ENCODE peak calls at places on chromosomes 7 and 10, in five cellular contexts. M, R, G, P and T are unnamed samples.

GRCh38 chr10:132659206-132660091 is 121.9 kb downstream of the INPP5A start:
- DNase-seq in G (no peak), R (no peak), P (no peak), M (no peak), T (no peak)

GRCh38 chr7:34158754-34159153 is 253.4 kb downstream of the BMPER start:
- DNase-seq in M (no peak), G (no peak), P (no peak), R (no peak), T (no peak)

GRCh38 chr10:121516483-121516882 is 81.8 kb downstream of the FGFR2 start:
- DNase-seq in P (no peak), R (no peak), G (no peak), M (no peak), T (peak)

GRCh38 chr7:33500590-33500989 is 371.2 kb downstream of the BBS9 start:
- DNase-seq in P (no peak), G (no peak), R (no peak), M (no peak), T (no peak)

GRCh38 chr7:70893985-70894722 is 237.8 kb upstream of the GALNT17 start:
- DNase-seq in R (no peak), P (no peak), G (no peak), M (no peak), T (no peak)

GRCh38 chr10:110118891-110119621 is 88.3 kb upstream of the MXI1 start:
- DNase-seq in R (no peak), M (no peak), P (no peak), G (no peak), T (no peak)

GRCh38 chr7:23277359-23277989 is 21.7 kb upstream of the MALSU1 start:
- DNase-seq in R (peak), P (peak), M (no peak), G (no peak), T (peak)

GRCh38 chr7:128917061-128917460 is 6.6 kb upstream of the KCP start:
- DNase-seq in P (no peak), G (no peak), R (peak), M (no peak), T (no peak)

GRCh38 chr10:50600286-50600685 is 23.5 kb downstream of the SGMS1 start:
- DNase-seq in M (no peak), P (peak), G (no peak), R (no peak), T (no peak)

GRCh38 chr7:1864126-1864940 is 194.3 kb downstream of the ELFN1 start:
- DNase-seq in G (no peak), R (no peak), P (no peak), M (no peak), T (no peak)

GRCh38 chr7:123769371-123769770 is 20.6 kb upstream of the WASL start:
- DNase-seq in R (no peak), P (no peak), G (no peak), M (no peak), T (no peak)

GRCh38 chr7:99752354-99752753 is 17.4 kb upstream of the CYP3A7 start:
- DNase-seq in P (peak), G (no peak), M (no peak), R (no peak), T (no peak)

GRCh38 chr10:27611209-27611608 is 107.1 kb downstream of the RAB18 start:
- DNase-seq in R (no peak), M (no peak), P (no peak), G (no peak), T (no peak)

GRCh38 chr7:150327308-150327707 is 4.0 kb upstream of the ACTR3C start:
- DNase-seq in M (no peak), G (no peak), R (no peak), P (no peak), T (no peak)

GRCh38 chr10:111475720-111476119 is 398.9 kb downstream of the ADRA2A start:
- DNase-seq in P (no peak), M (no peak), G (no peak), R (no peak), T (no peak)

GRCh38 chr7:13834328-13834761 is 155.1 kb downstream of the ETV1 start:
- DNase-seq in P (no peak), M (no peak), G (no peak), R (no peak), T (no peak)

GRCh38 chr7:54542920-54543539 is 855 bp downstream of the VSTM2A start:
- DNase-seq in G (no peak), P (peak), R (no peak), M (no peak), T (no peak)

GRCh38 chr7:154640917-154641316 is 362.0 kb downstream of the PAXIP1 start:
- DNase-seq in G (no peak), M (no peak), P (no peak), R (no peak), T (no peak)

GRCh38 chr7:154644366-154644765 is 358.6 kb downstream of the PAXIP1 start:
- DNase-seq in R (no peak), G (no peak), P (no peak), M (no peak), T (no peak)

GRCh38 chr7:154638286-154638685 is 364.6 kb downstream of the PAXIP1 start:
- DNase-seq in P (no peak), M (no peak), R (no peak), G (no peak), T (no peak)

GRCh38 chr7:154640266-154640865 is 362.6 kb downstream of the PAXIP1 start:
- DNase-seq in P (peak), M (no peak), G (no peak), R (no peak), T (no peak)
- TF ChIP-seq CTCF in P (no peak), M (no peak), G (peak), R (no peak), T (no peak)

GRCh38 chr10:90964781-90965462 is 44.0 kb upstream of the ANKRD1 start:
- DNase-seq in R (no peak), P (no peak), M (no peak), G (no peak), T (no peak)
- TF ChIP-seq CTCF in R (no peak), P (no peak), M (no peak), G (no peak), T (no peak)

GRCh38 chr10:119359025-119359424 is 151.7 kb downstream of the GRK5 start:
- DNase-seq in M (no peak), R (no peak), P (no peak), G (no peak), T (no peak)

GRCh38 chr10:119361037-119361436 is 153.7 kb downstream of the GRK5 start:
- DNase-seq in R (no peak), G (no peak), P (no peak), M (no peak), T (no peak)

GRCh38 chr10:119364941-119365340 is 157.6 kb downstream of the GRK5 start:
- DNase-seq in M (no peak), G (no peak), R (no peak), P (no peak), T (no peak)

GRCh38 chr10:119360181-119360921 is 153.0 kb downstream of the GRK5 start:
- DNase-seq in R (no peak), M (no peak), P (no peak), G (no peak), T (no peak)

GRCh38 chr10:119362122-119362521 is 154.8 kb downstream of the GRK5 start:
- DNase-seq in R (no peak), G (no peak), P (peak), M (no peak), T (no peak)
- TF ChIP-seq CTCF in R (no peak), G (no peak), P (no peak), M (no peak), T (no peak)

GRCh38 chr10:107767185-107767584 is 602.7 kb upstream of the SORCS1 start:
- DNase-seq in M (no peak), P (no peak), R (no peak), G (no peak), T (no peak)
- TF ChIP-seq CTCF in M (no peak), P (no peak), R (no peak), G (no peak), T (no peak)